ENCODE peak calls at places on chromosome 9, in seven cellular contexts. L is HEK293T, I is WTC11, X is GM12878, V is HCT116, Y is HepG2, B is K562. S is an unnamed sample.

GRCh38 chr9:4381744-4382143 is 81.9 kb upstream of the GLIS3 start:
- DNase-seq in L (no peak), I (no peak), X (no peak), V (no peak), Y (no peak), B (no peak), S (no peak)

GRCh38 chr9:134922066-134922931 is 4.6 kb upstream of the FCN1 start:
- DNase-seq in L (no peak), I (no peak), X (no peak), V (no peak), Y (no peak), B (no peak), S (no peak)

GRCh38 chr9:91036826-91037510 is 235.3 kb downstream of the SYK start:
- DNase-seq in L (peak), I (peak), X (no peak), V (peak), Y (peak), B (peak), S (peak)

GRCh38 chr9:21965401-21965951 is 28.7 kb downstream of the CDKN2A start:
- DNase-seq in L (no peak), I (peak), X (no peak), V (no peak), Y (peak), B (no peak), S (no peak)

GRCh38 chr9:119898316-119898715 is 529.1 kb upstream of the BRINP1 start:
- DNase-seq in L (no peak), I (no peak), X (no peak), V (no peak), Y (no peak), B (no peak), S (no peak)

GRCh38 chr9:14418262-14419200 is 104.6 kb upstream of the NFIB start:
- DNase-seq in L (no peak), I (no peak), X (no peak), V (no peak), Y (no peak), B (no peak), S (no peak)

GRCh38 chr9:96459268-96460007 is 9.5 kb downstream of the HABP4 start:
- DNase-seq in L (no peak), I (no peak), X (no peak), V (no peak), Y (no peak), B (no peak), S (no peak)

GRCh38 chr9:118577121-118577520 is 792.1 kb downstream of the BRINP1 start:
- DNase-seq in L (no peak), I (no peak), X (no peak), V (no peak), Y (no peak), B (no peak), S (no peak)

GRCh38 chr9:6215562-6215961 is at the start of gene IL33:
- DNase-seq in L (peak), I (no peak), X (no peak), V (no peak), Y (no peak), B (no peak), S (no peak)

GRCh38 chr9:33921967-33922895 is 105.3 kb downstream of the UBE2R2 start:
- DNase-seq in L (peak), I (peak), X (no peak), V (peak), Y (peak), B (peak), S (no peak)

GRCh38 chr9:131951155-131951554 is 128.5 kb downstream of the MED27 start:
- DNase-seq in L (peak), I (no peak), X (no peak), V (no peak), Y (no peak), B (no peak), S (no peak)

GRCh38 chr9:131951905-131952304 is 127.8 kb downstream of the MED27 start:
- DNase-seq in L (no peak), I (no peak), X (no peak), V (no peak), Y (no peak), B (no peak), S (no peak)

GRCh38 chr9:131950487-131950886 is 129.2 kb downstream of the MED27 start:
- DNase-seq in L (no peak), I (no peak), X (no peak), V (no peak), Y (no peak), B (no peak), S (no peak)

GRCh38 chr9:131959056-131959455 is 120.6 kb downstream of the MED27 start:
- DNase-seq in L (no peak), I (no peak), X (no peak), V (no peak), Y (no peak), B (no peak), S (no peak)

GRCh38 chr9:131954299-131954698 is 125.4 kb downstream of the MED27 start:
- DNase-seq in L (no peak), I (no peak), X (no peak), V (peak), Y (no peak), B (no peak), S (no peak)
- TF ChIP-seq SP1 in L (no peak), I (no peak), X (no peak), V (no peak), Y (no peak), B (no peak), S (no peak)

DNA sequence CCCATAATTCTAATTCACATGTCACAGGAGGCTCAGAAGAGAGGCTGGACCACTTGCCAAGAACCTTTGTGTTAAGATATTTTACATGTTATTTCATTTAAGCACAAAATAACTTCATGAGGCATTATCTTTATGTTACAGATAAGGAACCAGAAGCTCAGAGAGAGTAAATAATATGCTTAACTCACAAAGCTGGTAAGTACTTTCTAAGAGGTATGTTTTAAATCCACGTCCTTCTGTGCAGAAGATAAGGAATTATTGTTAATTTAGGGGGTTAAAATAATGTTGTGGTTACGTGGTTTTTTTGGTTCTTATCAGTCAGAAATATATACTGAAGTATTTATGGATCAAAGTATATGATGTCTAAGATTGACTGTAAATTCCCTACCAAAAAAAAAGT is 8.0 kb downstream of the STRBP start:
- DNase-seq in L (no peak), I (no peak), X (no peak), V (no peak), Y (no peak), B (no peak), S (no peak)
- TF ChIP-seq SP1 in L (no peak), I (no peak), X (no peak), V (no peak), Y (no peak), B (no peak), S (no peak)

DNA sequence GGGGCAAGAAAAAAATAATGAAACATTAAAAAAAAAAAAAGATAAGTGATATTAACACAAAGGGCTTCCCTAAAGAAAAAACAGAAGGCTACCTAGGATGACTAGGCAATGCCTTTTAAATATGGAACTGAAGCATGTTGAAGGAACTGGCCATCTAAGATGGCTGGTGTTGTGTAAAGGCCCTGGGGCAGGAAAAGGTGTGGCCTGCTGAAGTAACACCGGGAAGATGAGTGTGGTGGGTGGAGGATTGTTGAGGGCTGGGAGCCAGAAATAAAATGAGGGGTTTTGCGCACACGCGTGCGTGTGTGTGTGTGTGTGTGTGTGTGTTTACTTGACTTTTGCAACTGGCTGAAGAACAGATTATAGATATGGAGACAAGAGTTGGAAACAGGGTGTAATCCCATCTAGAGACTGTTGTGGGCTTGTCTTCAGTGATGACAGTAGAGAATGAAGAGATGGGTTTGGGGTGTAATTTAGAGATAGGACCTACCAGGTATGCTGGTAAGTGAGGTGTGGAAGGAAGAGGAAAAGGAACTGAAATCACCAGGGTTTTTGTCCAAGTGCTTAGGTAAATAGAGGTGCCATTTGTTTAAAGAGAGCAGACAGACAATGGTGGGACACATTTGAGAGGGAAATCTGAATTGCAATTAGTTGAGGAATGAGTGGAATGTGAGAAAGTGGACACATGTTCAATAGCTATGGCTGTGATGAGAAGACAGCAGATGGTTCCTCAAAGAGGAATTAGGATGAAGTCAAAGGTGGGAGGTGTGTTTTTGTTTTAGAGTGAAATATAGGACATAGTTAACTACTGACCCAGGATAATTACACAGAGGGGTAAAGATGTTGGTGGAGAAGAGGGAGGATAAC is 33.9 kb downstream of the RAD23B start:
- DNase-seq in L (no peak), I (no peak), X (no peak), V (no peak), Y (peak), B (no peak), S (no peak)
- TF ChIP-seq SP1 in L (no peak), I (no peak), X (no peak), V (no peak), Y (no peak), B (no peak), S (no peak)

GRCh38 chr9:69175488-69175872 is 1.4 kb downstream of the TJP2 start:
- DNase-seq in L (no peak), I (no peak), X (no peak), V (no peak), Y (no peak), B (no peak), S (no peak)

GRCh38 chr9:69176446-69177135 is 2.5 kb downstream of the TJP2 start:
- DNase-seq in L (no peak), I (no peak), X (no peak), V (no peak), Y (no peak), B (no peak), S (no peak)

GRCh38 chr9:69173891-69174644 is at the start of gene TJP2:
- DNase-seq in L (peak), I (peak), X (no peak), V (no peak), Y (peak), B (peak), S (no peak)

GRCh38 chr9:69173497-69173890 is 583 bp upstream of the TJP2 start:
- DNase-seq in L (no peak), I (no peak), X (no peak), V (no peak), Y (no peak), B (no peak), S (no peak)

DNA sequence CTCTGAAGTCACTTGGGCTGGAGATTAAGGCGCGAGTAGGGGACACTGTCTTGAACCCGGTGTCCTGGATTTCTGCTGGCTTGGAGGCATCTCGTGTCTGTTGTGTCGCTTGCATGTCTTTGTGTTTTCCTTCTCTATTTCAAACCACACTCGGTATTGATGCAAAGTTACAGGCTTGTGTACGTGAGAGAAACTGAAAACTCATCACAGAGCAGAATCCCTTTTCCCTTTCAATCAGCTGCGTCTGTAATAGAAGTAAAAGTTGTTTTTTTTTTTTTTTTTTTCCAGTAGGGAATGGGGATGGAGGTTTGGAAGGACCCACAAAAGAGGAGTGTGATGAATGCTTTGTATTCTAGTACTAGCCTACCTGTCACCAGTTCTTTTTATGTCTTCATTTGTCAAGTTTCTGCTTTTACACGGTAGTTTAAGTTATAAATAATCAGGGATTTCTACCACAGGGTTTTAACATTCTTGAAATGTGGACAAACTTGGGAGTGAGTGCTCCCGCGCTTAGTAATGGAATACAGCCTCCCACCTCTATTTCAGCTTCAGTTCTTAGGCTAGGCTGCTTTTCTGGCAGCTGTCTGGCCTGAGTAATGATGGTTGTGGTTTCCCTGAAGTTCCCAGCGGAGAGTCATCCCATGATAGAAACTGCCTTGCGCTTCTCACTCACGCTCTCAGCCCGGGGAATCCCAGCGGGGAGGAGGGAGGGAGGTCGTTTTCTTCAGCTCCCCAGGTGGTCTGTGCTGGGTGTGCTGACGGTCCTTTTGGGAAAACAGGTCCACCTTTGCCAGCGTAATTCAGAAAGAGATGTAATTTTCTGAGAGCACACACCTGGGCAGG is 789 bp downstream of the TJP2 start:
- DNase-seq in L (peak), I (peak), X (peak), V (no peak), Y (peak), B (no peak), S (no peak)
- TF ChIP-seq SP1 in L (no peak), I (no peak), X (peak), V (no peak), Y (no peak), B (no peak), S (no peak)

GRCh38 chr9:126671381-126671831 is 57.7 kb downstream of the LMX1B start:
- DNase-seq in L (no peak), I (no peak), X (no peak), V (no peak), Y (no peak), B (no peak), S (no peak)

GRCh38 chr9:126674365-126675146 is 60.8 kb downstream of the LMX1B start:
- DNase-seq in L (no peak), I (no peak), X (no peak), V (no peak), Y (no peak), B (no peak), S (no peak)

GRCh38 chr9:126673689-126674364 is 60.1 kb downstream of the LMX1B start:
- DNase-seq in L (no peak), I (peak), X (no peak), V (no peak), Y (peak), B (no peak), S (no peak)

GRCh38 chr9:126671983-126672382 is 58.3 kb downstream of the LMX1B start:
- DNase-seq in L (no peak), I (no peak), X (no peak), V (no peak), Y (no peak), B (no peak), S (no peak)

DNA sequence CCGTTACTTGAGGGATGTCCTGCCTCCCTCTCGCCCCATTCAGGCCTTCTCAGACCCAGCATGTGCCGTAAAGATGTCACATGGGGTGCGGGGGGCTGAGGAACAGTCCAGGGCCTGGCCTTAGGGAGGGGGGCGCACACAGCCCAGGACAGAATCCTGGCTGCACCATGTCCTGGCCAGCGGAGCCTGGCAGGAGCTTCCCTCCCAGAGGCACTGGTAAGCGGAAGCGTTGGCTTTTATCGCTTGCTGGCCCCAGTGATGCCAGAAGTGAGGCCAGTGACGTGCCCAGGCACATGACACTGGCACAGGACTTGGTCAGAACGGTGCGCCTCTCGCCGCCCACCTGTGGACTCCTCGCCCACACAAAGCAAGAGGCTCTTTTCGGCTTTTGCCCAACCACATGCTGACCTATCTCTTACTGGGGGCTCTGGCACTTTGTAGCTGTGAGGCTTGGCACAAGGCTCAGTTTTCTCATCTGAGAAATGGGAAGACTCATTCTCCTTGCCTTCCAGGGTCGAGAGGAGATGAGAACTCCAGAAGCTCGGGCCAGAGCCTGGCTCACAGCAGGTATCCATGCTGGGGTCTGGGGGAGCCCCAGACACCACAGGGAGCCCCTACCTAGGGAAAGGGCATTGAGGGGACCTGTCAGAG is 59.0 kb downstream of the LMX1B start:
- DNase-seq in L (no peak), I (no peak), X (no peak), V (no peak), Y (no peak), B (no peak), S (no peak)
- TF ChIP-seq SP1 in L (no peak), I (no peak), X (no peak), V (no peak), Y (no peak), B (no peak), S (no peak)

DNA sequence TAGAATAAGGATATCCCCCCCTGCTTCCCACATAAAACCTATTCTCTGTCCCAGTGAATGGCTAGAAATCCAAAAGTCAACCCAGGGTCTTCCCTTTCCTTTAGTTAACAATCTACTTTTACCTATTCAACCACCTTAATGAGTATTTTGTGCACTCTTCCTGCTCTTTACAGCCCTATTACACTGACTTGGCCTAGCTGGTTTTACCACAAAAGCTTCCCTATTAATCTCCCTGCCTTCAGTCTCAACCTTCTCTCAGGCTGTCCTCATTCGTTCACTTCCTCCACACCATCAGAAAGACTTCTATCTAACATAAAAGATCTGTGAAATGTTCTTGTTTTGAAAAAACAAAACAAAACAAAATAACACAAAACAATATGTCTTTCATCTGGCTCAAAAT is 16.2 kb downstream of the CTNNAL1 start:
- DNase-seq in L (no peak), I (no peak), X (no peak), V (no peak), Y (no peak), B (no peak), S (no peak)
- TF ChIP-seq SP1 in L (no peak), I (no peak), X (no peak), V (no peak), Y (no peak), B (no peak), S (no peak)

DNA sequence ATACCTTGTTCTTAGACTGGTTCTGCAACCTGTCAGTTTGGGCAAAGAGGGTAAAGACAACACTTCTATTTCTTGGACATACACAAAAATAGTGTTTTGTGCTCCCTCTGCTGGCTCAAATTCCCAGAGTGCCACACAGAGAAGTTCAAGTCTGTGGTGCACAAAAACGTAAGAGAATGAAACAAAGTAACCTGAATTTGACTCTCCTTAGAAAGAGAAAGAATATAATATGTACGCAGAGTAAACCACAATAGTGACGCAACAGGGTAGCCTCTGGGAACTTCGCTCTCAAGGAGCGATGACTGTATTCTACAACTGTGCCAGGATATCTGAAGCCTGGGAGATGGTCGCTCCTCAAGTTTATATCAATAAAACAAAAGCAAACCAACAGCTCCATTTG is 18.5 kb downstream of the DDX31 start:
- DNase-seq in L (peak), I (no peak), X (no peak), V (no peak), Y (no peak), B (no peak), S (no peak)
- TF ChIP-seq SP1 in L (no peak), I (no peak), X (no peak), V (no peak), Y (no peak), B (no peak), S (no peak)

DNA sequence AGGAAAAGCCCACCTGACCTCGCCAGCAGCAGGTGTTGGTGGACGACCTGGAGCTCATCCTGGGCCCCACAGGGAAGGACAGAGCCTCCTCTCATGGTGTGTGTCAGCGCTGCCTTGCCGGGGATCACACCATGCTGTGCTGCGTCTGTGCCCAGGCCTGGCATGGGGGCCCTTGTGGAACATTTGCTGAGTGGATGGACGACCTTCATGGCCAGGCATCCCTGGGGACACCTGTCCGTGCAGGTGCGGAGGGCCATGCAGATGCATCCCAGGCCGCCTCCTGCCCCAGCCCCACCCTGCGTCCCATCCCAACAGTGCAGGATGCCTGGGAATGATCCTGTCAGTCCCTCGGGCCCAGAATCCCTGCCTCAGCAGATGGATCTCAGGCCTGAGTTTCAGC is 73.8 kb downstream of the NEK6 start:
- DNase-seq in L (no peak), I (no peak), X (no peak), V (no peak), Y (no peak), B (no peak), S (no peak)
- TF ChIP-seq SP1 in L (no peak), I (no peak), X (no peak), V (no peak), Y (no peak), B (no peak), S (no peak)